ENCODE peak calls at places on chromosomes 4 and X, in five cellular contexts. G is activated T-cell treated with anti-CD3 and anti-CD28 coated beads, Interleukin-2, amount 50 U/mL, for 72 hours; Z is foreskin fibroblast; R is NCI-H460; Q is CD4-positive, alpha-beta T cell. V is an unnamed sample.

GRCh38 chr4:154720123-154720522 is 23.7 kb upstream of the LRAT start:
- DNase-seq in R (no peak), G (no peak), Z (no peak), Q (no peak), V (no peak)

GRCh38 chrX:15447985-15448639 is 45.0 kb downstream of the PIR start:
- DNase-seq in R (no peak), Q (no peak), G (no peak), Z (peak; percentile 57), V (no peak)

GRCh38 chrX:53440631-53441517 is 6.7 kb upstream of the HSD17B10 start:
- DNase-seq in G (peak; percentile 38), Q (no peak), R (peak; percentile 58), Z (peak; percentile 56), V (no peak)

GRCh38 chr4:56637154-56637553 is 43.9 kb downstream of the HOPX start:
- DNase-seq in G (no peak), R (no peak), Q (no peak), Z (no peak), V (no peak)

GRCh38 chr4:113436360-113436759 is 325.2 kb downstream of the CAMK2D start:
- DNase-seq in Q (no peak), R (no peak), Z (peak; percentile 73), G (no peak), V (no peak)

GRCh38 chrX:49761481-49761880 is 65.7 kb upstream of the PAGE1 start:
- DNase-seq in G (peak; percentile 7), R (peak; percentile 14), Z (no peak), Q (no peak), V (no peak)

GRCh38 chr4:1115528-1116293 is 2.3 kb upstream of the RNF212 start:
- DNase-seq in Q (no peak), Z (no peak), R (no peak), G (no peak), V (no peak)

GRCh38 chr4:123755655-123756054 is 359.1 kb downstream of the SPRY1 start:
- DNase-seq in Q (no peak), R (no peak), Z (no peak), G (no peak), V (no peak)

GRCh38 chrX:119622356-119623232 is 16.4 kb upstream of the NKRF start:
- DNase-seq in R (no peak), G (no peak), Z (peak; percentile 67), Q (no peak), V (no peak)

GRCh38 chrX:74419861-74420193 is 1.5 kb upstream of the SLC16A2 start:
- DNase-seq in Q (no peak), G (no peak), R (no peak), Z (no peak), V (no peak)

GRCh38 chrX:40543661-40544328 is 37.0 kb upstream of the ATP6AP2 start:
- DNase-seq in G (peak; percentile 21), Z (peak; percentile 30), R (peak; percentile 21), Q (peak; percentile 14), V (no peak)

GRCh38 chr4:148065069-148065468 is 333.2 kb downstream of the ARHGAP10 start:
- DNase-seq in Z (peak; percentile 69), R (no peak), G (no peak), Q (no peak), V (no peak)

GRCh38 chr4:2258091-2259035 is 3.5 kb downstream of the MXD4 start:
- DNase-seq in G (no peak), Q (no peak), R (no peak), Z (no peak), V (no peak)